ENCODE peak calls at places on chromosomes 2 and 18, in six cellular contexts. Z, C, S, V, H and D are unnamed samples.

GRCh38 chr2:230865324-230865765 is 603 bp downstream of the ITM2C start:
- DNase-seq in Z (peak; percentile 69), C (no peak), S (no peak), V (no peak), H (no peak), D (no peak)

GRCh38 chr2:155223781-155224406 is 525.4 kb downstream of the KCNJ3 start:
- DNase-seq in Z (no peak), C (no peak), S (no peak), V (no peak), H (no peak), D (no peak)

GRCh38 chr2:66495788-66496640 is 61.1 kb downstream of the MEIS1 start:
- DNase-seq in Z (peak; percentile 23), C (peak; percentile 37), S (peak; percentile 72), V (peak; percentile 54), H (peak; percentile 30), D (peak; percentile 57)

GRCh38 chr18:79925656-79925979 is 25.8 kb downstream of the SLC66A2 start:
- DNase-seq in Z (no peak), C (no peak), S (peak; percentile 16), V (peak; percentile 10), H (no peak), D (no peak)

GRCh38 chr2:103361712-103362111 is 599.9 kb downstream of the TMEM182 start:
- DNase-seq in Z (no peak), C (no peak), S (no peak), V (no peak), H (no peak), D (no peak)

GRCh38 chr2:218407717-218408116 is 8.0 kb downstream of the CTDSP1 start:
- DNase-seq in Z (no peak), C (no peak), S (no peak), V (no peak), H (no peak), D (no peak)

GRCh38 chr2:109702250-109702985 is 88.3 kb downstream of the SOWAHC start:
- DNase-seq in Z (no peak), C (no peak), S (no peak), V (no peak), H (no peak), D (no peak)

GRCh38 chr2:192286093-192286701 is 91.5 kb upstream of the TMEFF2 start:
- DNase-seq in Z (no peak), C (no peak), S (no peak), V (no peak), H (no peak), D (no peak)

GRCh38 chr2:55408098-55408882 is 11.4 kb downstream of the CCDC88A start:
- DNase-seq in Z (no peak), C (no peak), S (no peak), V (no peak), H (no peak), D (no peak)

GRCh38 chr2:120691410-120691809 is 44.3 kb upstream of the GLI2 start:
- DNase-seq in Z (no peak), C (no peak), S (no peak), V (no peak), H (no peak), D (no peak)

GRCh38 chr2:231680284-231680991 is 27.9 kb upstream of the PTMA start:
- DNase-seq in Z (peak; percentile 81), C (peak; percentile 39), S (no peak), V (no peak), H (no peak), D (peak; percentile 57)

GRCh38 chr2:158716091-158716815 is 78.9 kb upstream of the DAPL1 start:
- DNase-seq in Z (no peak), C (no peak), S (no peak), V (peak; percentile 82), H (peak; percentile 56), D (peak; percentile 12)

GRCh38 chr2:29235411-29235810 is 120.2 kb downstream of the CLIP4 start:
- DNase-seq in Z (no peak), C (no peak), S (no peak), V (no peak), H (no peak), D (no peak)

GRCh38 chr18:32175265-32175664 is 14.6 kb upstream of the MEP1B start:
- DNase-seq in Z (no peak), C (no peak), S (no peak), V (peak; percentile 72), H (peak; percentile 22), D (no peak)

GRCh38 chr18:60096428-60096827 is 196.6 kb downstream of the PMAIP1 start:
- DNase-seq in Z (no peak), C (no peak), S (no peak), V (no peak), H (no peak), D (no peak)

GRCh38 chr2:46876741-46877384 is 38.7 kb downstream of the MCFD2 start:
- DNase-seq in Z (peak; percentile 46), C (no peak), S (no peak), V (no peak), H (peak; percentile 47), D (no peak)

GRCh38 chr2:240219208-240219890 is 78.9 kb upstream of the OTOS start:
- DNase-seq in Z (no peak), C (no peak), S (no peak), V (no peak), H (no peak), D (no peak)

GRCh38 chr2:31318360-31319336 is 84.7 kb downstream of the EHD3 start:
- DNase-seq in Z (peak; percentile 22), C (peak; percentile 36), S (no peak), V (no peak), H (peak; percentile 31), D (no peak)

GRCh38 chr2:78541451-78542267 is 483.8 kb upstream of the REG3G start:
- DNase-seq in Z (no peak), C (no peak), S (no peak), V (no peak), H (no peak), D (no peak)

GRCh38 chr2:78541088-78541450 is 484.4 kb upstream of the REG3G start:
- DNase-seq in Z (no peak), C (no peak), S (no peak), V (no peak), H (no peak), D (no peak)

GRCh38 chr2:78535395-78535794 is 490.1 kb upstream of the REG3G start:
- DNase-seq in Z (no peak), C (no peak), S (no peak), V (no peak), H (no peak), D (no peak)

DNA sequence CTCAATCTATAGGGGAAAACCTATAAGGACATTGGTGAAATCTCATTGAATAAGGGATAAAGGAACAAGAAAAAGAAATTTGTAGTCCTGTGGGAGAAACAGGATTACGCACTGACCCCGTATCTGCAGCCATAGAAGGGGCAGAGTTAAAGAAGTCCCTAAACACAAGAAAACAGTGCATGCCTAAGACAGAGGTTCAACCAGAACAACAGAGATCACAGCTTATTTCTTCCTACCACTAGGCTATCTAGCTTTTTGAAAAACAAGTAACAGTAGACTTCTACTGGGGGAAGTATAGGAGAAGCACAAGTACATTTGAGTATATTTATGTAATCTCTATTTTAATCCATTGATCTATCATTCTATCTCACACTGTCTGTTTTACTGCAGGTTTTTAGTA is 485.2 kb upstream of the REG3G start:
- DNase-seq in Z (no peak), C (no peak), S (no peak), V (no peak), H (no peak), D (no peak)
- H3K4me3 ChIP-seq in Z (no peak overlapping the region), C (no peak overlapping the region), S (no peak overlapping the region), V (no peak overlapping the region), H (no peak overlapping the region), D (no peak overlapping the region)

DNA sequence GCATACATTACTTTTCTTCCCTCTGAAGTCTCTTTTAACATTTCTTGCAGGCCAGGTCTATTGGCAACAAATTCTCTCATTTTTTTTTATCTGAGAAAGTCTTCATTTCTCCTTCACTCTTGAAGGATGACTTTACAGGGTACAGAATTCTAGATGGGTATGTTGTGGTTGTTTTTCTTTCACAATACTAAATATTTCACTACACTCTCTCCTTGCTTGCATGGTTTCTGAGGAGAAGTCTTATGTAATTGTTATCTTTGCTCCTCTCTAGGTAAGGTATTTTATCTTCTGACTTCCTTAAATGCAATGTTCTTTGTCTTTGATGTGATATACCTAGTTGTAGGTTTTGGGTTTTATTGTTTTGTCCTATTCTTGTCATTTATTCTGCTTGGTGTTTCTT is 371.1 kb downstream of the FIGN start:
- DNase-seq in Z (no peak), C (no peak), S (no peak), V (no peak), H (no peak), D (no peak)
- TF ChIP-seq CTCF in Z (no peak), C (no peak), S (no peak), V (no peak), H (no peak), D (no peak)

DNA sequence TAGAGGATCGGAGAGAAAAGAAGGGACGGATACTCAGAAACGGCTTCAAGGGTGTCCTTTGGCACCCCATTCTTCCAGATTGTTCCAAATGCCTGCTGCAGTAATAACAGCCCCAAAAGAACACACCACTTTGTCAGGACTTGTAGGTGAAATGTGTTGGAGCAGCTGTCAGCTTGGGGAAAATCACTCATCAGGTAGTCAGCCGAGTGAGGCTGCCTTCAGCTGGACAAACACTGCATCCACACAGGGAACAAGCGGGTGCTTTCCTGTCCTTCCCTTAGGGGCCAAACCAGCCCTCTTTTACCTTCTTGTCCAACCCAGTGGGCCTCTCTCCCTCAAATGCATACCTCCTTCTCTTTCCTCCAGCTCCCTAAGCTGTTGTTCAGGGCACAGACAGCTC is 48.2 kb downstream of the BCL11A start:
- DNase-seq in Z (no peak), C (no peak), S (no peak), V (no peak), H (no peak), D (no peak)
- H3K4me1 ChIP-seq in Z (no peaks in the 10 kb centered on the region), C (no peaks in the 10 kb centered on the region), S (no peaks in the 10 kb centered on the region), V (peaks cover 55% of the 10 kb centered on the region), H (peaks cover 71% of the 10 kb centered on the region), D (peaks cover 9% of the 10 kb centered on the region)

GRCh38 chr18:9842446-9842845 is 43.3 kb upstream of the TXNDC2 start:
- DNase-seq in Z (no peak), C (no peak), S (no peak), V (no peak), H (no peak), D (no peak)

GRCh38 chr18:9849407-9849961 is 36.3 kb upstream of the TXNDC2 start:
- DNase-seq in Z (peak; percentile 72), C (peak; percentile 72), S (no peak), V (peak; percentile 43), H (peak; percentile 43), D (no peak)

GRCh38 chr18:9848170-9848854 is 37.5 kb upstream of the TXNDC2 start:
- DNase-seq in Z (no peak), C (no peak), S (no peak), V (no peak), H (no peak), D (no peak)

GRCh38 chr18:9845256-9845655 is 40.5 kb upstream of the TXNDC2 start:
- DNase-seq in Z (no peak), C (no peak), S (no peak), V (no peak), H (no peak), D (no peak)

DNA sequence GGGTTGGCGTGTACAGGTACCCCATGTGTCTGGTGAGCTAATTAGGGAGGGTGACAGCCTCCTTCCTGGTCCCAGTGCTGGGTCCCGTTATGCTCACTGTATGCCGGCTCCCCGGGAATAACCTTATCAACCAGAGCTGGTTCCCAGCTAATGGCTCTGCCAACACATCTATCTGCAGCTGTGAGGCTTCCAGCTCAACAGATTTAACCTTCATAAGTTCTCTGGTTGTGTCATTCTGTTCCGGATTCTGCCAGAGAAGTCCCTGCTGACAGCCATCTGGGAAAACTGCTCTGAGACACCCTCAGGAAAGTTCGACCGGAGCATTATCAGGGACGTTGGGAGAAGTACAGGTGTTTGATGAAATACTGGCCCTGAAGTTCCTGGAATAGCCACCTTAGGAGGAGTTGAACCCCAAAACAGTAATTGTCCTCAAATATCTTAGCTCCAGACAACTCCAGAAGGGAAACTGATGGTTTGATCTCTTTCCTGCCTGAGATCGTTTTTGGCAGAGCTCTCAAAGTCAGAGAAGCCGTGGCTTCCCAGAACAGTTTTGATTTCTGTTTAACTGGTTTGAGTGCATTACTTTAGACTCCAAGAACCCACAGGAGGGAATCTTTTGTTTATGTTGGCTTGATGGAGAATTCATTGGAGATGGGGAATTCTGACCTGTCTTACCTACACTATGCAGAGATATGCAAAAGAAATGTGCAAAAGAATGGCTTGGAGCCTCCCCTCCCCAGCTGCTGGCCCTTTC is 39.4 kb upstream of the TXNDC2 start:
- DNase-seq in Z (no peak), C (no peak), S (no peak), V (peak; percentile 56), H (no peak), D (no peak)
- H3K4me3 ChIP-seq in Z (no peak overlapping the region), C (peak overlapping the region; percentile 36), S (no peak overlapping the region), V (peak overlapping the region; percentile 7), H (peak overlapping the region; percentile 42), D (no peak overlapping the region)